ENCODE peak calls at places on chromosomes 6 and 20, in eight cellular contexts. K, T, N, G, F, O, U and I are unnamed samples.

GRCh38 chr20:21933526-21933925 is 228.1 kb downstream of the PAX1 start:
- DNase-seq in K (no peak), T (no peak), N (no peak), G (no peak), F (no peak), O (no peak), U (no peak), I (no peak)

GRCh38 chr6:143427109-143427817 is 23.2 kb downstream of the ADAT2 start:
- DNase-seq in K (peak; percentile 66), T (peak; percentile 82), N (peak; percentile 62), G (peak; percentile 86), F (peak; percentile 71), O (peak; percentile 85), U (peak; percentile 31), I (peak; percentile 92)

GRCh38 chr6:122649701-122650100 is 39.5 kb downstream of the PKIB start:
- DNase-seq in K (no peak), T (no peak), N (no peak), G (no peak), F (no peak), O (no peak), U (no peak), I (no peak)

GRCh38 chr20:43975096-43975768 is 60.6 kb downstream of the TOX2 start:
- DNase-seq in K (no peak), T (no peak), N (no peak), G (peak; percentile 78), F (no peak), O (no peak), U (no peak), I (no peak)

GRCh38 chr6:146032387-146032786 is 3.5 kb downstream of the GRM1 start:
- DNase-seq in K (no peak), T (no peak), N (no peak), G (no peak), F (no peak), O (no peak), U (no peak), I (no peak)

GRCh38 chr6:135438907-135439535 is 58.5 kb downstream of the AHI1 start:
- DNase-seq in K (no peak), T (no peak), N (no peak), G (peak; percentile 40), F (no peak), O (no peak), U (no peak), I (no peak)

GRCh38 chr20:49948178-49948577 is 12.0 kb downstream of the RNF114 start:
- DNase-seq in K (no peak), T (no peak), N (no peak), G (no peak), F (no peak), O (no peak), U (no peak), I (no peak)

GRCh38 chr6:42979523-42980177 is 669 bp upstream of the PEX6 start:
- DNase-seq in K (no peak), T (no peak), N (no peak), G (no peak), F (no peak), O (no peak), U (no peak), I (no peak)

GRCh38 chr6:156953125-156953477 is 175.9 kb downstream of the ARID1B start:
- DNase-seq in K (no peak), T (no peak), N (no peak), G (peak; percentile 45), F (no peak), O (no peak), U (no peak), I (no peak)

GRCh38 chr20:19806806-19807691 is 49.0 kb downstream of the RIN2 start:
- DNase-seq in K (no peak), T (no peak), N (no peak), G (peak; percentile 62), F (no peak), O (no peak), U (no peak), I (no peak)

GRCh38 chr20:25364180-25364788 is 26.4 kb downstream of the ABHD12 start:
- DNase-seq in K (no peak), T (no peak), N (no peak), G (peak; percentile 43), F (no peak), O (no peak), U (no peak), I (peak; percentile 19)

GRCh38 chr6:112033824-112034223 is 20.1 kb upstream of the CCN6 start:
- DNase-seq in K (no peak), T (no peak), N (no peak), G (no peak), F (no peak), O (no peak), U (no peak), I (no peak)

GRCh38 chr20:57244627-57245214 is 21.7 kb downstream of the BMP7 start:
- DNase-seq in K (no peak), T (no peak), N (no peak), G (no peak), F (no peak), O (no peak), U (no peak), I (peak; percentile 76)
- H3K27ac ChIP-seq in K (peak overlapping the region; percentile 70), T (no peak overlapping the region), N (no peak overlapping the region), G (peak overlapping the region; percentile 60), F (no peak overlapping the region), O (no peak overlapping the region), U (no peak overlapping the region), I (no peak overlapping the region)

DNA sequence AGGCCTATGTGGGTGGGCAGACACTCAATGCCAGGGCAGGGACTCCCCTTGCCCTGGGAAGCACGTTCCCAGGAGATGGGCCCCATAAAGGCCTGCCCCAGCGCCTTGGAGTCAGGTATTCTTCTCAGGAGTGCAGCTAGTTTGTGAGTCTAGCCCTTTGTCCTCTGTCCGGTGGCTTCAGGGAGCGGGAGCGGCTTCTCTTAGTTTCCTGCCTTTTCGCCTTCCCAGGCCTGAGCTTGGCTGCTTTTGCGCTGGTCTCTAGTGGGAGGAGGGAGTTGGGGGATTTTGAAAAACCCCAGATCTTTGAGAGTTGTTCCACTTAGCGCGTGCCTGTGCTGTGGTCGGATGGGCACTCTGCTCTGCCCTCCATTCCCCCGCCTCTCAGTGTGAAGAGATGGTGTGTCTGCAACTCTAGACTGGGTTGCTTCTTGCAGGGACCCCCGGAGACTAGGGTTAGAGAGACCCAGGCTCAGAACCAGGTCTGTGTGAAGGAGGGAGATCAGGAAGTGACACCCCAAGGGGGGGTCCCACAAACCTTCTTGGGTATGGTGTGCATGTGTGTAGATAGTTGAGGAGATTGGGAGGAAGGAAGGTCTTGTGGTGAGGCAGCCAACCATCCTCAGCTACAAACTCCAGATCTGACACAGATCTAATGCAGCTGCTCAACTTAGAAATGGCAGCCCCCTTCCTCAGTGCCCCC is 1.3 kb downstream of the PLCG1 start:
- DNase-seq in K (no peak), T (peak; percentile 67), N (no peak), G (peak; percentile 27), F (peak; percentile 49), O (peak; percentile 56), U (no peak), I (no peak)
- H3K27ac ChIP-seq in K (peak overlapping the region; percentile 94), T (peak overlapping the region; percentile 97), N (peak overlapping the region; percentile 83), G (peak overlapping the region; percentile 98), F (peak overlapping the region; percentile 84), O (peak overlapping the region; percentile 92), U (peak overlapping the region; percentile 97), I (peak overlapping the region; percentile 97)

DNA sequence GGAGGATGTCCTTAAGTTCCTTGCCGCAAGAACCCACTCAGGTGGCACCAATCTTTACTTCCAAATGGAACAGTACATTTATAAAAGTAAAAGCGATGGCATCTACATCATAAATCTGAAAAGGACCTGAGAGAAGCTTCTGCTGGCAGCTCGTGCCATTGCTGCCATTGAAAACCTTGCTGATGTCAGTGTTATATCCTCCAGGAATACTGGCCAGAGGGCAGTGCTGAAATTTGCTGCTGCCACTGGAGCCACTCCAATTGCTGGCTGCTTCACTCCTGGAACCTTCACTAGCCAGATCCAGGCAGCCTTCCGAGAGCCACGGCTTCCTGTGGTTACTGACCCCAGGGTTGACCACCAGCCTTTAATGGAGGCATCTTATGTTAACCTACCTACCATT is 191.7 kb downstream of the TRIM27 start:
- DNase-seq in K (no peak), T (no peak), N (no peak), G (no peak), F (no peak), O (no peak), U (no peak), I (no peak)
- H3K27ac ChIP-seq in K (no peak overlapping the region), T (no peak overlapping the region), N (no peak overlapping the region), G (no peak overlapping the region), F (no peak overlapping the region), O (no peak overlapping the region), U (no peak overlapping the region), I (no peak overlapping the region)

DNA sequence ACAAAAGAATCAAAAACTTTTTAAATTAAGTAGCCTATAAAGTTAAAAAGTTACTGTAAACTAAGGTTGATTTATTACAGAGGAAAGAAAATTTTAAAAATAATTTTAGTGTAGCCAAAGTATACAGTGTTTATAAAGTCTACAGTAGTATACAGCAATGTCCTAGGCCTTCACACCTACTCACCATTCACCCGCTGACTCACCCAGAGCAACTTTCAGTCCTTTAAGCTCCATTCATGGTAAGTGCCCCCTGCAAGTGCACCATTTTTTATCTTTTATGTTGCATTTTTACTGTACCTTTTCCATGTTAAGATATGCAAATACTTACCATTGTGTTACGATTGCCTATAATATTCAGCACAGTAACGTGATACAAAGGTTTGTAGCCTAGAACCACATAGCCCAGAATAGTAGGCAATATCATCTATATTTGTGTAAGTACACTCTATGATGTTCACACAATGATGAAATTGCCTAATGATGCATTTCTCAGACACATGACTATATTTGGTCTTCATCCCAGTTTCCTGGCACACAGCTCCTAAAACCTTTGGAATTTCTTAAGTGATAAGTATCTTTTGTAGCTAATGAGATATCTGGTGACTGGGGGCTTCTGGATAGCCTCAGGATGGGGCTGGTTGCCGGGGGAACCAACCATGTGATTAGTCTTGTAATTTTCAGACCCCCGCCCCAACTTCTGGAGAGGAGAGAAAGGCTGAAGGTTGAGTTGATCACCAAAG is 111.0 kb downstream of the MRPL14 start:
- DNase-seq in K (no peak), T (peak; percentile 25), N (no peak), G (peak; percentile 87), F (no peak), O (peak; percentile 27), U (no peak), I (peak; percentile 28)
- H3K27ac ChIP-seq in K (no peak overlapping the region), T (no peak overlapping the region), N (no peak overlapping the region), G (no peak overlapping the region), F (no peak overlapping the region), O (no peak overlapping the region), U (no peak overlapping the region), I (no peak overlapping the region)

GRCh38 chr6:98539669-98540207 is 294.6 kb upstream of the POU3F2 start:
- DNase-seq in K (no peak), T (no peak), N (no peak), G (no peak), F (no peak), O (no peak), U (no peak), I (no peak)
- H3K27ac ChIP-seq in K (no peak overlapping the region), T (no peak overlapping the region), N (no peak overlapping the region), G (no peak overlapping the region), F (no peak overlapping the region), O (no peak overlapping the region), U (no peak overlapping the region), I (no peak overlapping the region)

GRCh38 chr6:166969390-166970002 is 13.1 kb upstream of the RNASET2 start:
- DNase-seq in K (no peak), T (no peak), N (no peak), G (no peak), F (peak; percentile 42), O (no peak), U (no peak), I (no peak)
- H3K27ac ChIP-seq in K (no peak overlapping the region), T (no peak overlapping the region), N (no peak overlapping the region), G (no peak overlapping the region), F (peak overlapping the region; percentile 7), O (no peak overlapping the region), U (no peak overlapping the region), I (no peak overlapping the region)

GRCh38 chr6:41088451-41088850 is 15.7 kb downstream of the NFYA start:
- DNase-seq in K (no peak), T (no peak), N (no peak), G (peak; percentile 13), F (no peak), O (no peak), U (no peak), I (no peak)
- H3K27ac ChIP-seq in K (no peak overlapping the region), T (no peak overlapping the region), N (no peak overlapping the region), G (no peak overlapping the region), F (no peak overlapping the region), O (no peak overlapping the region), U (no peak overlapping the region), I (no peak overlapping the region)